ENCODE peak calls at places on chromosome 7, in seven cellular contexts. H is GM06990, C is endothelial cell, B is GM10248, N is kidney, P is A549, E is fibroblast of lung. W is an unnamed sample.
A peak's percentile ranks its signal among the peaks of the same experiment; 100 is the strongest.

GRCh38 chr7:94395141-94396041 is 696 bp downstream of the COL1A2 start:
- DNase-seq in N (no peak), E (peak; percentile 81), B (peak; percentile 73), H (peak; percentile 12), P (peak; percentile 76), C (peak; percentile 38), W (peak; percentile 79)

GRCh38 chr7:148334959-148335577 is 255.5 kb upstream of the C7orf33 start:
- DNase-seq in H (no peak), E (peak; percentile 17), N (no peak), C (no peak), P (peak; percentile 22), B (no peak), W (no peak)

GRCh38 chr7:7989985-7990761 is 21.6 kb downstream of the GLCCI1 start:
- DNase-seq in N (no peak), E (no peak), P (no peak), H (no peak), C (no peak), B (no peak), W (no peak)

GRCh38 chr7:55016746-55017090 is 2.1 kb upstream of the EGFR start:
- DNase-seq in C (no peak), N (no peak), P (no peak), B (no peak), E (no peak), H (no peak), W (no peak)

GRCh38 chr7:139231513-139232376 is 708 bp downstream of the UBN2 start:
- DNase-seq in C (peak; percentile 47), H (peak; percentile 36), B (peak; percentile 43), N (peak; percentile 81), P (peak; percentile 32), E (peak; percentile 34), W (peak; percentile 62)

GRCh38 chr7:110881731-110882130 is 209.2 kb upstream of the LRRN3 start:
- DNase-seq in E (no peak), B (no peak), P (no peak), H (no peak), N (no peak), C (no peak), W (no peak)

GRCh38 chr7:20064181-20064970 is 152.8 kb downstream of the MACC1 start:
- DNase-seq in N (no peak), E (peak; percentile 95), C (no peak), H (no peak), P (no peak), B (no peak), W (no peak)

GRCh38 chr7:151110941-151111645 is 24.8 kb downstream of the AGAP3 start:
- DNase-seq in E (peak; percentile 61), N (peak; percentile 89), B (peak; percentile 92), P (peak; percentile 70), H (peak; percentile 51), C (peak; percentile 82), W (peak; percentile 94)

GRCh38 chr7:7786595-7786994 is 68.2 kb upstream of the RPA3 start:
- DNase-seq in E (no peak), B (no peak), H (no peak), P (no peak), N (no peak), C (no peak), W (no peak)

GRCh38 chr7:98178762-98179490 is 32.3 kb upstream of the BHLHA15 start:
- DNase-seq in E (no peak), B (no peak), N (no peak), H (no peak), C (no peak), P (no peak), W (no peak)

GRCh38 chr7:148915211-148915610 is 31.1 kb upstream of the EZH2 start:
- DNase-seq in E (no peak), B (no peak), H (no peak), N (no peak), P (no peak), C (no peak), W (no peak)

GRCh38 chr7:116327751-116328150 is 117.4 kb downstream of the TES start:
- DNase-seq in B (no peak), E (peak; percentile 100), H (no peak), P (peak; percentile 20), C (no peak), N (no peak), W (no peak)

GRCh38 chr7:130148561-130148960 is 56.6 kb downstream of the TMEM209 start:
- DNase-seq in H (no peak), B (no peak), N (no peak), E (peak; percentile 27), C (peak; percentile 10), P (no peak), W (no peak)

GRCh38 chr7:23960361-23960760 is 250.3 kb downstream of the STK31 start:
- DNase-seq in C (no peak), N (no peak), B (no peak), E (no peak), H (no peak), P (no peak), W (no peak)

GRCh38 chr7:55109384-55110167 is 90.8 kb downstream of the EGFR start:
- DNase-seq in B (no peak), N (no peak), C (no peak), P (peak; percentile 22), H (no peak), E (peak; percentile 73), W (no peak)

GRCh38 chr7:73706122-73707044 is 13.1 kb downstream of the STX1A start:
- DNase-seq in N (no peak), P (peak; percentile 91), C (no peak), B (no peak), H (no peak), E (peak; percentile 74), W (peak; percentile 36)

GRCh38 chr7:2445047-2445446 is 31.2 kb downstream of the GRIFIN start:
- DNase-seq in B (no peak), C (no peak), P (no peak), H (no peak), E (peak; percentile 39), N (no peak), W (no peak)

GRCh38 chr7:112071856-112072255 is 134.3 kb downstream of the DOCK4 start:
- DNase-seq in N (no peak), C (no peak), E (no peak), B (no peak), P (no peak), H (no peak), W (no peak)

GRCh38 chr7:34277801-34278195 is 372.5 kb downstream of the BMPER start:
- DNase-seq in E (peak; percentile 52), B (no peak), P (no peak), N (no peak), C (no peak), H (no peak), W (no peak)

GRCh38 chr7:55105952-55106351 is 87.1 kb downstream of the EGFR start:
- DNase-seq in H (no peak), N (no peak), C (no peak), E (no peak), P (no peak), B (no peak), W (no peak)

GRCh38 chr7:8184241-8184640 is 77.7 kb downstream of the ICA1 start:
- DNase-seq in C (no peak), B (no peak), N (no peak), E (no peak), H (no peak), P (no peak), W (no peak)

DNA sequence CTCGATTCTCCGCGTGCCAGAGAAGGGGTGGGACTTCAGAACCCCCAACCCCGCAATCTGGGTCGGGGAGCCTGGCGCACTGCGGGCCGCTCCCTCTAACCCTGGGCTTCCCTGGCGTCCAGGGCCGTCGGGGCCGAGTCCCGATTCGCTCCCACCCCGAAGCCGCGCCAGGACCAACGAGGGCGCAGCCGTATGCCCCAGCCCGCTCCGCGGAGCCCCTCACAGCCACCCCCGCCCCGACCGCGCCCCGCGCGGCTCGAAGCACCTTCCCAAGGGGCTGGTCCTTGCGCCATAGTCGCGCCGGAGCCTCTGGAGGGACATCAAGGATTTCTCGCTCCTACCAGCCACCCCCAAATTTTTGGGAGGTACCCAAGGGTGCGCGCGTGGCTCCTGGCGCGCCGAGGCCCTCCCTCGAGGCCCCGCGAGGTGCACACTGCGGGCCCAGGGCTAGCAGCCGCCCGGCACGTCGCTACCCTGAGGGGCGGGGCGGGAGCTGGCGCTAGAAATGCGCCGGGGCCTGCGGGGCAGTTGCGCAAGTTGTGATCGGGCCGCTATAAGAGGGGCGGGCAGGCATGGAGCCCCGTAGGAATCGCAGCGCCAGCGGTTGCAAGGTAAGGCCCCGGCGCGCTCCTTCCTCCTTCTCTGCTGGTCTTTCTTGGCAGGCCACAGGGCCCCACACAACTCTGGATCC is at the start of gene LEP:
- DNase-seq in H (no peak), E (no peak), B (no peak), P (no peak), N (no peak), C (no peak), W (no peak)
- TF ChIP-seq CTCF in H (no peak), E (no peak), B (no peak), P (no peak), N (no peak), C (no peak), W (no peak)

DNA sequence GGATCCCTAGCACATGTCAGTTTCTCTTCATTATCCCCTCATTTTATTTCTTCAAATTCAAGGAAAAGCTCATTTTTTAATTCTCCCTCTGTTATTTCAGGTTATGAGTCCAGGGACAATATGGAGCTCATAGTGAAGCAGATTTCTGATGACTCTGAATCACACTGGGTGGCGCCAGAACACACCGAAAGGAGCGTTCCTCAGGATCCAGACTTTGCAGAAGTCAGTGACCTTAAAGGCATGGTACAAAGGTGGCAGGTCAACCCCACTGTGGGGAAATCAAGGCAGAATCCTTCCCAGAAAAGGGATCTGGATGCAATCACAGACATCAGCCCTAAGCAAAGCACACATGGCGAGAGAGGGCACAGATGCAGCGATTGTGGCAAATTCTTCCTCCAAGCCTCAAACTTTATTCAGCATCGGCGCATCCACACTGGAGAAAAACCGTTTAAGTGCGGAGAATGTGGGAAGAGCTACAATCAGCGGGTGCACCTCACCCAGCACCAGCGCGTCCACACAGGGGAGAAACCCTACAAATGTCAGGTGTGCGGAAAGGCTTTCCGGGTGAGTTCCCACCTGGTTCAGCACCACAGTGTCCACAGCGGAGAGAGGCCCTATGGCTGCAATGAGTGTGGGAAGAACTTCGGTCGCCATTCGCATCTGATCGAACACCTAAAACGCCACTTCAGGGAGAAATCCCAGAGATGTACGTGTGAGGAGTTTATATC is 21.4 kb downstream of the ZKSCAN5 start:
- DNase-seq in C (peak; percentile 24), H (no peak), P (peak; percentile 38), N (peak; percentile 18), B (no peak), E (no peak), W (no peak)
- TF ChIP-seq CTCF in C (no peak), H (no peak), P (no peak), N (no peak), B (no peak), E (no peak), W (peak; percentile 28)

GRCh38 chr7:17651296-17651695 is 289.0 kb downstream of the SNX13 start:
- DNase-seq in C (no peak), B (no peak), E (peak; percentile 9), N (no peak), P (no peak), H (no peak), W (no peak)

GRCh38 chr7:17646181-17646956 is 293.9 kb downstream of the SNX13 start:
- DNase-seq in N (no peak), H (no peak), E (peak; percentile 52), B (no peak), C (no peak), P (peak; percentile 33), W (no peak)

GRCh38 chr7:17654940-17655339 is 285.4 kb downstream of the SNX13 start:
- DNase-seq in B (no peak), N (no peak), P (no peak), C (no peak), E (no peak), H (no peak), W (no peak)

GRCh38 chr7:17651926-17652385 is 288.3 kb downstream of the SNX13 start:
- DNase-seq in B (no peak), P (peak; percentile 37), E (peak; percentile 92), H (no peak), N (no peak), C (no peak), W (no peak)
- TF ChIP-seq CTCF in B (no peak), P (peak; percentile 4), E (peak; percentile 34), H (no peak), N (no peak), C (no peak), W (no peak)

GRCh38 chr7:13476881-13477444 is 512.5 kb downstream of the ETV1 start:
- DNase-seq in E (no peak), H (no peak), C (no peak), B (no peak), N (no peak), P (no peak), W (no peak)
- TF ChIP-seq CTCF in E (peak; percentile 5), H (no peak), C (no peak), B (no peak), N (no peak), P (no peak), W (no peak)

W was measured in GM13976.